ENCODE peak calls at places on chromosomes 5 and 9, in four cellular contexts. C is K562, G is IMR-90, D is HepG2. N is an unnamed sample.
A peak's percentile ranks its signal among the peaks of the same experiment; 100 is the strongest.

GRCh38 chr5:72305194-72306142 is 14.6 kb downstream of the MRPS27 start:
- DNase-seq in D (peak; percentile 16), C (peak; percentile 42), G (no peak), N (peak; percentile 60)

GRCh38 chr9:91342575-91342974 is 19.1 kb downstream of the AUH start:
- DNase-seq in G (no peak), C (no peak), D (no peak), N (no peak)

GRCh38 chr9:124218438-124219289 is 39.1 kb upstream of the NEK6 start:
- DNase-seq in D (peak; percentile 30), G (peak; percentile 66), C (peak; percentile 26), N (peak; percentile 92)

GRCh38 chr5:173592050-173592669 is 24.3 kb downstream of the BOD1 start:
- DNase-seq in G (no peak), C (peak; percentile 69), D (no peak), N (no peak)

GRCh38 chr5:112253478-112254250 is 165.4 kb downstream of the EPB41L4A start:
- DNase-seq in D (no peak), C (no peak), G (no peak), N (no peak)

GRCh38 chr9:127848756-127849504 is 5.5 kb downstream of the ENG start:
- DNase-seq in D (peak; percentile 72), G (no peak), C (no peak), N (no peak)

GRCh38 chr5:36728697-36729543 is 122.5 kb downstream of the SLC1A3 start:
- DNase-seq in C (peak; percentile 79), D (peak; percentile 65), G (peak; percentile 73), N (no peak)

GRCh38 chr5:101977729-101978345 is 318.2 kb downstream of the SLCO4C1 start:
- DNase-seq in G (peak; percentile 13), C (peak; percentile 34), D (peak; percentile 49), N (peak; percentile 9)

GRCh38 chr9:113593682-113594281 is 130.3 kb downstream of the RGS3 start:
- DNase-seq in G (peak; percentile 98), D (peak; percentile 85), C (peak; percentile 66), N (no peak)

DNA sequence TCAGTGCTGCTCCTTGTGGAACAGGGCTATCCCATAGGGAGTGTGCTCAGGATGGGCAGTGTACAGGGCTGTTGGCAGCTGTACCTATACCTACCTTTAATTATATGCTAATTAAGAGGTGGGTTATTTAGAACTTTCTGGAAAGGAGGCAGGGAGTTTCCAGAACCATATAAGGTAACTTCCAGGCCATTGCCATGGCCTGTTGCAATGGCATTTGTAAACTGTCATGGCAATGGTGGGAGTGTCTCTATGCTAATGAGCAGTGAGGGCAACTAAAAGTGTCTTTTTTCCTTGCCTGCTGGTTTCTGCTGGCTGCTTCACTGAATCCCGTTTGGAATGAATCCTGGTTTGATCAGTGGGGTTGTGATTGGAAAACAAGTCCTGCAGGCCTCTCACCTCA is 2.3 kb upstream of the ARHGAP26 start:
- DNase-seq in G (no peak), C (no peak), D (no peak), N (no peak)
- TF ChIP-seq SMC3 in G (no peak), C (no peak), D (no peak), N (no peak)

DNA sequence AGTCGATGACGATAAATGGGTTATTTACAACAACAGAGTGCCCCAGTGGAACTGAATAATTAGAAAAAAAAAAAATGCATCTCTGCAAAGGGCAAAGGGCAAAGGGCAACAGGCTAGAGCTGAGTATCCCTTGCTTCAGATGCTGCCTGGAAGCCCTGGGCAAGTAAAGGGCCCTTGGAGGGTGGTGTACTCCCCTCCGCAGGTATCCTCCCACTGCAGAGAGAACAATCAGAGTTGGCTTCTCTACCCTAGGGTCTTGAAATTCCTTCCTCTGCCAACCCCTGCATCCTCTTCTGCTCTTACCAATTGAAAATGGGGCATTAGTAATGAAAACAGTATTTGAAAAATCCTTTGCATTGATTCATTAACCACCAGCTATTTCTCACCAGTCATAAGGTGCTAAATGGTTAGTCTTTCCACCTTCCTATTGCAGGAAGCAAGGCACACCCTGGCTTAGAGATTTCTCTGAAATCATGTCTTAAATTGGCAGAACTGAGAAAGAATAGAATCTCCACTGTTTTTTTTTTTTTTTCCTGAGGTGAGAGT is 122.6 kb downstream of the SEMA6A start:
- DNase-seq in G (no peak), D (no peak), C (no peak), N (no peak)
- TF ChIP-seq SMC3 in G (no peak), D (no peak), C (no peak), N (no peak)

GRCh38 chr9:3850083-3850482 is 324.3 kb upstream of the RFX3 start:
- DNase-seq in C (no peak), D (no peak), G (no peak), N (no peak)

GRCh38 chr9:3845549-3845948 is 319.7 kb upstream of the RFX3 start:
- DNase-seq in D (no peak), C (no peak), G (no peak), N (no peak)

GRCh38 chr9:3847377-3847776 is 321.6 kb upstream of the RFX3 start:
- DNase-seq in C (no peak), D (no peak), G (no peak), N (no peak)

GRCh38 chr9:3852545-3852944 is 326.7 kb upstream of the RFX3 start:
- DNase-seq in D (no peak), C (no peak), G (no peak), N (no peak)

GRCh38 chr9:3848445-3849114 is 322.8 kb upstream of the RFX3 start:
- DNase-seq in C (peak; percentile 6), D (peak; percentile 4), G (peak; percentile 34), N (no peak)
- TF ChIP-seq SMC3 in C (no peak), D (peak; percentile 19), G (no peak), N (no peak)

GRCh38 chr9:133574791-133575672 is 34.2 kb downstream of the FAM163B start:
- DNase-seq in D (no peak), C (no peak), G (no peak), N (no peak)

GRCh38 chr9:133571896-133572595 is 37.1 kb downstream of the FAM163B start:
- DNase-seq in G (no peak), C (no peak), D (no peak), N (no peak)

GRCh38 chr9:133571491-133571890 is 37.0 kb downstream of the ADAMTSL2 start:
- DNase-seq in C (no peak), D (no peak), G (no peak), N (no peak)

GRCh38 chr9:133573791-133574515 is 35.2 kb downstream of the FAM163B start:
- DNase-seq in G (no peak), D (no peak), C (no peak), N (no peak)

DNA sequence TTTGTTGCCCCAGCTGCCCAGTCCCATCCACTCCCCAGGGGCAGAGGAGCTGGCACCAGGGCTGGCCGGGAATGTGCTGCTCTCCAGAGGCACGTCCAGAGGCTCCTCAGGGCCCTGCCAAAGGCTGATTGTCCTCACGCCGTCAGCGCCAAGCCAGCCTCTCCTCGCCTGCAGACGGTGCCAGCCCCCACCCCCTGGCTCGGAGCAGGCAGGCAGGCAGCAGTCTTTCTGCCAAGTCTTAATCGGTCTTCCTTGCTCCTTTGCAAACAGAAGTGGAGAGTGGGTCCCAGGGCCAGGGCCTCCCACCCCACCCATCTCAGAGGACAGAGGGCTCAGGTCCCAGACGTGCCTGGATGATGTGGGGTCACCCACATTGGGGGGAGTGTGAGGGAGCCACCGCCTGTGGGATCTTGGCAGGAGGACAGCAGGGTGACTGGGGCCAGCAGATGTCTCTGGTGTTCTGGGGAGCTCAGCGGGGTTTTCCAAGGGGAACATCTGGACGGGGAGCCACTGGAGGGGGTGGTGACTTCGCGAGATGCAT is 36.3 kb downstream of the FAM163B start:
- DNase-seq in D (no peak), C (no peak), G (no peak), N (no peak)
- TF ChIP-seq SMC3 in D (no peak), C (no peak), G (no peak), N (no peak)

GRCh38 chr9:92627651-92628050 is 42.3 kb downstream of the IPPK start:
- DNase-seq in C (no peak), G (no peak), D (no peak), N (no peak)
- TF ChIP-seq SMC3 in C (no peak), G (no peak), D (no peak), N (no peak)

GRCh38 chr5:174722500-174722899 is 1.9 kb upstream of the MSX2 start:
- DNase-seq in C (no peak), G (no peak), D (no peak), N (no peak)

GRCh38 chr5:174720066-174720611 is 4.2 kb upstream of the MSX2 start:
- DNase-seq in G (no peak), D (no peak), C (no peak), N (no peak)

GRCh38 chr5:174721522-174722432 is 2.6 kb upstream of the MSX2 start:
- DNase-seq in C (no peak), D (no peak), G (no peak), N (no peak)

GRCh38 chr5:174719211-174719610 is 5.2 kb upstream of the MSX2 start:
- DNase-seq in D (no peak), C (no peak), G (no peak), N (no peak)

GRCh38 chr5:174720612-174721521 is 3.5 kb upstream of the MSX2 start:
- DNase-seq in D (peak; percentile 2), G (no peak), C (no peak), N (no peak)
- TF ChIP-seq SMC3 in D (no peak), G (no peak), C (no peak), N (no peak)

DNA sequence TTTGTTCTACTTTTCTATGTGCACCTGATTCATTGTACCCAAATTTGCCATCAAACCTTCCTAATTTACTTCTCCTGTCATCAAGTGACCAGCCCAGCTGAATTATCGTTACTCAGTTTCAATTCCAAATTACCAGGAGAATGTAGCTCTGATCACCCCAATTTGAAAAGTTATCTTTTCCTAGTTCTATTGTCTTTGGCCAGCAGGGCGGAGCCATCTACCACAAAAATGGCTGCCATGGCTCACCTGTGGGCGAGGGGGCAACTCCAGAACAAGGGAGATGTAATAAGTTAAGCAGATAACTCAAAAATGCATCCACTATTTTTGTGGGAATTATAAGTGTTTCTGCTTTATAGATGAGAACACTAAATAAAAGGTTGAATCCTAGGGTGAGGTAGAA is 133.8 kb upstream of the MOCS2 start:
- DNase-seq in C (no peak), G (no peak), D (no peak), N (no peak)
- TF ChIP-seq SMC3 in C (no peak), G (no peak), D (no peak), N (no peak)

GRCh38 chr9:2727966-2728613 is 10.8 kb downstream of the KCNV2 start:
- DNase-seq in G (peak; percentile 71), C (peak; percentile 61), D (peak; percentile 58), N (peak; percentile 61)
- TF ChIP-seq SMC3 in G (peak; percentile 51), C (peak; percentile 33), D (peak; percentile 85), N (peak; percentile 93)

N was measured in GM12878.